ENCODE peak calls at places on chromosome 18, in five cellular contexts. One of them, this sample, is unnamed.

GRCh38 chr18:66344227-66344626 is 259.7 kb downstream of the CDH19 start:
- DNase-seq in activated CD4-positive, alpha-beta T cell treated with anti-CD3 and anti-CD28 coated beads for 24 hours: no peak
- DNase-seq in HEK293T: no peak
- DNase-seq in CD8-positive, alpha-beta T cell: no peak
- DNase-seq in GM23248: no peak
- DNase-seq in this sample: peak

GRCh38 chr18:38047820-38048219 is 482.2 kb upstream of the CELF4 start:
- DNase-seq in activated CD4-positive, alpha-beta T cell treated with anti-CD3 and anti-CD28 coated beads for 24 hours: no peak
- DNase-seq in HEK293T: no peak
- DNase-seq in CD8-positive, alpha-beta T cell: no peak
- DNase-seq in GM23248: no peak
- DNase-seq in this sample: no peak

GRCh38 chr18:26429535-26429934 is 118.8 kb downstream of the KCTD1 start:
- DNase-seq in activated CD4-positive, alpha-beta T cell treated with anti-CD3 and anti-CD28 coated beads for 24 hours: no peak
- DNase-seq in HEK293T: peak
- DNase-seq in CD8-positive, alpha-beta T cell: no peak
- DNase-seq in GM23248: peak
- DNase-seq in this sample: no peak

GRCh38 chr18:25189391-25190185 is 162.4 kb downstream of the ZNF521 start:
- DNase-seq in activated CD4-positive, alpha-beta T cell treated with anti-CD3 and anti-CD28 coated beads for 24 hours: no peak
- DNase-seq in HEK293T: no peak
- DNase-seq in CD8-positive, alpha-beta T cell: no peak
- DNase-seq in GM23248: no peak
- DNase-seq in this sample: no peak

GRCh38 chr18:7870855-7871254 is 303.7 kb downstream of the PTPRM start:
- DNase-seq in activated CD4-positive, alpha-beta T cell treated with anti-CD3 and anti-CD28 coated beads for 24 hours: no peak
- DNase-seq in HEK293T: no peak
- DNase-seq in CD8-positive, alpha-beta T cell: no peak
- DNase-seq in GM23248: peak
- DNase-seq in this sample: peak

GRCh38 chr18:54734059-54734458 is 94.2 kb upstream of the RAB27B start:
- DNase-seq in activated CD4-positive, alpha-beta T cell treated with anti-CD3 and anti-CD28 coated beads for 24 hours: no peak
- DNase-seq in HEK293T: peak
- DNase-seq in CD8-positive, alpha-beta T cell: no peak
- DNase-seq in GM23248: peak
- DNase-seq in this sample: no peak

GRCh38 chr18:24095976-24096375 is 42.9 kb upstream of the CABYR start:
- DNase-seq in activated CD4-positive, alpha-beta T cell treated with anti-CD3 and anti-CD28 coated beads for 24 hours: no peak
- DNase-seq in HEK293T: no peak
- DNase-seq in CD8-positive, alpha-beta T cell: no peak
- DNase-seq in GM23248: peak
- DNase-seq in this sample: no peak

GRCh38 chr18:46260016-46260878 is 156.1 kb downstream of the HAUS1 start:
- DNase-seq in activated CD4-positive, alpha-beta T cell treated with anti-CD3 and anti-CD28 coated beads for 24 hours: no peak
- DNase-seq in HEK293T: no peak
- DNase-seq in CD8-positive, alpha-beta T cell: no peak
- DNase-seq in GM23248: peak
- DNase-seq in this sample: no peak

GRCh38 chr18:22544626-22545025 is 126.9 kb upstream of the CTAGE1 start:
- DNase-seq in activated CD4-positive, alpha-beta T cell treated with anti-CD3 and anti-CD28 coated beads for 24 hours: no peak
- DNase-seq in HEK293T: no peak
- DNase-seq in CD8-positive, alpha-beta T cell: no peak
- DNase-seq in GM23248: peak
- DNase-seq in this sample: no peak

GRCh38 chr18:25164211-25164836 is 187.6 kb downstream of the ZNF521 start:
- DNase-seq in activated CD4-positive, alpha-beta T cell treated with anti-CD3 and anti-CD28 coated beads for 24 hours: no peak
- DNase-seq in HEK293T: no peak
- DNase-seq in CD8-positive, alpha-beta T cell: no peak
- DNase-seq in GM23248: peak
- DNase-seq in this sample: no peak

GRCh38 chr18:48129621-48130082 is 199.2 kb upstream of the SMAD2 start:
- DNase-seq in activated CD4-positive, alpha-beta T cell treated with anti-CD3 and anti-CD28 coated beads for 24 hours: no peak
- DNase-seq in HEK293T: no peak
- DNase-seq in CD8-positive, alpha-beta T cell: no peak
- DNase-seq in GM23248: no peak
- DNase-seq in this sample: no peak

GRCh38 chr18:48409591-48410094 is 460 bp upstream of the ZBTB7C start:
- DNase-seq in activated CD4-positive, alpha-beta T cell treated with anti-CD3 and anti-CD28 coated beads for 24 hours: no peak
- DNase-seq in HEK293T: peak
- DNase-seq in CD8-positive, alpha-beta T cell: no peak
- DNase-seq in GM23248: peak
- DNase-seq in this sample: peak

GRCh38 chr18:63705401-63705800 is 2.6 kb downstream of the SERPINB11 start:
- DNase-seq in activated CD4-positive, alpha-beta T cell treated with anti-CD3 and anti-CD28 coated beads for 24 hours: no peak
- DNase-seq in HEK293T: no peak
- DNase-seq in CD8-positive, alpha-beta T cell: no peak
- DNase-seq in GM23248: no peak
- DNase-seq in this sample: no peak

GRCh38 chr18:13223341-13224148 is 5.0 kb downstream of the LDLRAD4 start:
- DNase-seq in activated CD4-positive, alpha-beta T cell treated with anti-CD3 and anti-CD28 coated beads for 24 hours: no peak
- DNase-seq in HEK293T: no peak
- DNase-seq in CD8-positive, alpha-beta T cell: no peak
- DNase-seq in GM23248: no peak
- DNase-seq in this sample: no peak

GRCh38 chr18:67007085-67007484 is 403.2 kb upstream of the CDH19 start:
- DNase-seq in activated CD4-positive, alpha-beta T cell treated with anti-CD3 and anti-CD28 coated beads for 24 hours: no peak
- DNase-seq in HEK293T: no peak
- DNase-seq in CD8-positive, alpha-beta T cell: no peak
- DNase-seq in GM23248: no peak
- DNase-seq in this sample: no peak

GRCh38 chr18:62790836-62791772 is 75.8 kb downstream of the PHLPP1 start:
- DNase-seq in activated CD4-positive, alpha-beta T cell treated with anti-CD3 and anti-CD28 coated beads for 24 hours: no peak
- DNase-seq in HEK293T: no peak
- DNase-seq in CD8-positive, alpha-beta T cell: no peak
- DNase-seq in GM23248: peak
- DNase-seq in this sample: no peak